ENCODE peak calls at places on chromosomes 6 and 20, in eight cellular contexts. N is naive thymus-derived CD8-positive, alpha-beta T cell; D is ACHN; E is foreskin fibroblast; Q is T-helper 9 cell; A is mesothelial cell of epicardium; K is HFFc6; Y is Calu3. C is an unnamed sample.

GRCh38 chr20:16366548-16366947 is 206.7 kb downstream of the KIF16B start:
- DNase-seq in N (no peak), D (no peak), E (no peak), Q (no peak), A (no peak), K (no peak), Y (no peak), C (no peak)

GRCh38 chr20:51116765-51117686 is 94.1 kb upstream of the KCNG1 start:
- DNase-seq in N (no peak), D (no peak), E (no peak), Q (no peak), A (no peak), K (no peak), Y (peak), C (no peak)

GRCh38 chr20:3228750-3229032 is 10.3 kb downstream of the SLC4A11 start:
- DNase-seq in N (no peak), D (no peak), E (no peak), Q (no peak), A (no peak), K (no peak), Y (no peak), C (no peak)

GRCh38 chr20:46131396-46131795 is 13.3 kb downstream of the CD40 start:
- DNase-seq in N (no peak), D (no peak), E (no peak), Q (no peak), A (no peak), K (peak), Y (no peak), C (no peak)

GRCh38 chr20:61120595-61121515 is 131.2 kb upstream of the CDH4 start:
- DNase-seq in N (peak), D (peak), E (peak), Q (no peak), A (no peak), K (peak), Y (peak), C (peak)

GRCh38 chr20:38180781-38181180 is 15.7 kb upstream of the TGM2 start:
- DNase-seq in N (no peak), D (no peak), E (peak), Q (no peak), A (no peak), K (peak), Y (no peak), C (no peak)

GRCh38 chr20:50582092-50582491 is 71.9 kb downstream of the PTPN1 start:
- DNase-seq in N (no peak), D (no peak), E (no peak), Q (no peak), A (no peak), K (no peak), Y (no peak), C (no peak)

GRCh38 chr6:16681260-16681873 is 79.9 kb downstream of the ATXN1 start:
- DNase-seq in N (no peak), D (peak), E (peak), Q (no peak), A (no peak), K (peak), Y (no peak), C (no peak)

GRCh38 chr6:130946076-130946475 is 117.0 kb downstream of the EPB41L2 start:
- DNase-seq in N (no peak), D (no peak), E (no peak), Q (no peak), A (no peak), K (no peak), Y (no peak), C (no peak)

GRCh38 chr6:39792501-39793450 is 600 bp downstream of the DAAM2 start:
- DNase-seq in N (no peak), D (no peak), E (no peak), Q (no peak), A (peak), K (no peak), Y (no peak), C (no peak)

GRCh38 chr20:46130534-46130933 is 12.4 kb downstream of the CD40 start:
- DNase-seq in N (no peak), D (no peak), E (no peak), Q (no peak), A (no peak), K (no peak), Y (no peak), C (no peak)

GRCh38 chr20:17681741-17682102 is 320 bp downstream of the RRBP1 start:
- DNase-seq in N (no peak), D (no peak), E (no peak), Q (no peak), A (no peak), K (no peak), Y (no peak), C (no peak)

GRCh38 chr20:34199183-34199582 is 42.0 kb upstream of the ASIP start:
- DNase-seq in N (no peak), D (no peak), E (no peak), Q (no peak), A (no peak), K (no peak), Y (no peak), C (no peak)

C was measured in immature natural killer cell.